ENCODE peak calls at places on chromosomes 4 and X, in eight cellular contexts. P is activated T-helper 1 cell treated with anti-CD3 and anti-CD28 coated beads, Interleukin-2, amount 50 U/mL, for 16 hours; S is activated T-cell treated with anti-CD3 and anti-CD28 coated beads for 24 hours; M is amygdala; I is fibroblast of pulmonary artery; W is activated CD8-positive, alpha-beta memory T cell treated with anti-CD3 and anti-CD28 coated beads for 24 hours; G is naive thymus-derived CD4-positive, alpha-beta T cell; H is endothelial cell. X is an unnamed sample.

GRCh38 chr4:108109997-108110416 is 58.7 kb downstream of the LEF1 start:
- DNase-seq in P (no peak), S (no peak), M (no peak), I (no peak), W (no peak), G (no peak), H (no peak), X (no peak)

GRCh38 chr4:127134490-127134889 is 498.3 kb upstream of the INTU start:
- DNase-seq in P (no peak), S (no peak), M (no peak), I (no peak), W (no peak), G (no peak), H (no peak), X (no peak)

GRCh38 chr4:156711196-156711590 is 260.4 kb downstream of the PDGFC start:
- DNase-seq in P (no peak), S (no peak), M (no peak), I (no peak), W (no peak), G (no peak), H (no peak), X (no peak)

GRCh38 chrX:49995021-49995731 is 72.8 kb downstream of the CLCN5 start:
- DNase-seq in P (no peak), S (no peak), M (no peak), I (peak; percentile 82), W (no peak), G (no peak), H (no peak), X (no peak)

GRCh38 chr4:110586137-110586850 is 36.6 kb downstream of the PITX2 start:
- DNase-seq in P (no peak), S (no peak), M (no peak), I (peak; percentile 76), W (no peak), G (no peak), H (no peak), X (no peak)

GRCh38 chr4:57182132-57182874 is 72.1 kb upstream of the IGFBP7 start:
- DNase-seq in P (no peak), S (no peak), M (peak; percentile 88), I (no peak), W (no peak), G (no peak), H (no peak), X (no peak)

GRCh38 chr4:19026281-19026680 is 1004.7 kb upstream of the LCORL start:
- DNase-seq in P (no peak), S (no peak), M (peak; percentile 13), I (peak; percentile 40), W (no peak), G (no peak), H (no peak), X (no peak)

GRCh38 chr4:14592950-14593349 is 409.3 kb upstream of the CPEB2 start:
- DNase-seq in P (no peak), S (no peak), M (no peak), I (no peak), W (no peak), G (no peak), H (no peak), X (no peak)

GRCh38 chr4:169079942-169080827 is 70.1 kb upstream of the CBR4 start:
- DNase-seq in P (no peak), S (no peak), M (peak; percentile 41), I (peak; percentile 88), W (peak; percentile 59), G (no peak), H (no peak), X (no peak)

GRCh38 chr4:89243741-89244252 is 63.8 kb downstream of the GPRIN3 start:
- DNase-seq in P (no peak), S (no peak), M (no peak), I (no peak), W (no peak), G (no peak), H (no peak), X (no peak)

GRCh38 chrX:41722816-41723215 is 1.2 kb upstream of the GPR82 start:
- DNase-seq in P (no peak), S (no peak), M (no peak), I (peak; percentile 30), W (no peak), G (no peak), H (no peak), X (no peak)

GRCh38 chrX:140477987-140478386 is 26.9 kb downstream of the SOX3 start:
- DNase-seq in P (no peak), S (no peak), M (no peak), I (no peak), W (no peak), G (no peak), H (no peak), X (no peak)

GRCh38 chr4:173506780-173507211 is 23.2 kb downstream of the HAND2 start:
- DNase-seq in P (no peak), S (no peak), M (no peak), I (no peak), W (no peak), G (no peak), H (peak; percentile 30), X (no peak)

GRCh38 chrX:276588-277171 is 4.5 kb upstream of the PLCXD1 start:
- DNase-seq in P (no peak), S (no peak), M (no peak), I (peak; percentile 39), W (no peak), G (no peak), H (peak; percentile 31), X (no peak)

GRCh38 chr4:127698789-127699200 is 31.4 kb upstream of the SLC25A31 start:
- DNase-seq in P (no peak), S (no peak), M (no peak), I (peak; percentile 89), W (no peak), G (no peak), H (no peak), X (peak; percentile 67)

GRCh38 chr4:74266081-74266480 is 42.2 kb upstream of the EPGN start:
- DNase-seq in P (no peak), S (no peak), M (no peak), I (no peak), W (no peak), G (no peak), H (no peak), X (no peak)

GRCh38 chrX:10365532-10366265 is 208.9 kb downstream of the CLCN4 start:
- DNase-seq in P (no peak), S (no peak), M (no peak), I (no peak), W (no peak), G (no peak), H (no peak), X (no peak)

GRCh38 chr4:153452661-153453378 is 13.3 kb upstream of the TMEM131L start:
- DNase-seq in P (no peak), S (no peak), M (no peak), I (no peak), W (no peak), G (no peak), H (no peak), X (no peak)

GRCh38 chr4:120286813-120287212 is 220.2 kb upstream of the MAD2L1 start:
- DNase-seq in P (no peak), S (no peak), M (no peak), I (no peak), W (no peak), G (no peak), H (no peak), X (no peak)

GRCh38 chr4:21819086-21819485 is 129.5 kb downstream of the KCNIP4 start:
- DNase-seq in P (no peak), S (no peak), M (no peak), I (peak; percentile 64), W (no peak), G (no peak), H (no peak), X (no peak)

GRCh38 chr4:9594948-9595347 is 150.7 kb downstream of the DEFB131A start:
- DNase-seq in P (no peak), S (no peak), M (no peak), I (no peak), W (no peak), G (no peak), H (no peak), X (no peak)

X was measured in epithelial cell of prostate.